ENCODE peak calls at places on chromosomes 1 and 21, in eight cellular contexts. W is CD4-positive, CD25-positive, alpha-beta regulatory T cell; B is K562; A is naive thymus-derived CD4-positive, alpha-beta T cell; L is CD8-positive, alpha-beta T cell; Q is hepatocyte; C is cardiac muscle cell; G is A673. X is an unnamed sample. For H3K4me1, the result is how much of the 10 kb centered on the place peaks cover.

GRCh38 chr1:61450454-61451213 is 274.3 kb downstream of the TM2D1 start:
- DNase-seq in W (no peak), B (no peak), A (no peak), L (no peak), Q (peak), C (peak), G (no peak), X (no peak)

GRCh38 chr1:229803601-229804217 is 177.7 kb downstream of the URB2 start:
- DNase-seq in W (no peak), B (no peak), A (no peak), L (no peak), Q (peak), C (no peak), G (no peak), X (no peak)

GRCh38 chr21:38839683-38840286 is 34.1 kb downstream of the ETS2 start:
- DNase-seq in W (no peak), B (no peak), A (no peak), L (no peak), Q (no peak), C (peak), G (no peak), X (no peak)

GRCh38 chr1:165369255-165369848 is 12.8 kb upstream of the LMX1A start:
- DNase-seq in W (peak), B (peak), A (no peak), L (no peak), Q (peak), C (peak), G (peak), X (peak)

GRCh38 chr1:63663301-63663700 is 70.1 kb downstream of the PGM1 start:
- DNase-seq in W (no peak), B (no peak), A (no peak), L (no peak), Q (no peak), C (no peak), G (no peak), X (no peak)

GRCh38 chr1:166588741-166589140 is 250.5 kb upstream of the POGK start:
- DNase-seq in W (no peak), B (no peak), A (no peak), L (no peak), Q (no peak), C (no peak), G (no peak), X (no peak)

GRCh38 chr21:45167796-45168222 is 93.4 kb downstream of the ADARB1 start:
- DNase-seq in W (no peak), B (no peak), A (no peak), L (no peak), Q (no peak), C (peak), G (peak), X (no peak)

GRCh38 chr1:236044346-236044745 is 20.5 kb downstream of the NID1 start:
- DNase-seq in W (no peak), B (no peak), A (no peak), L (no peak), Q (no peak), C (no peak), G (no peak), X (no peak)

GRCh38 chr1:15836772-15837669 is 10.5 kb upstream of the SPEN start:
- DNase-seq in W (peak), B (no peak), A (peak), L (peak), Q (peak), C (no peak), G (no peak), X (no peak)

GRCh38 chr1:24972257-24973242 is 42.5 kb upstream of the RUNX3 start:
- DNase-seq in W (no peak), B (no peak), A (no peak), L (no peak), Q (no peak), C (no peak), G (no peak), X (no peak)

GRCh38 chr1:155981266-155982088 is 3.1 kb upstream of the ARHGEF2 start:
- DNase-seq in W (peak), B (no peak), A (peak), L (peak), Q (peak), C (peak), G (peak), X (peak)
- H3K4me1 ChIP-seq in W (half or more), B (under half), A (half or more), L (half or more), Q (under half), C (under half), G (half or more), X (under half)

GRCh38 chr1:203146537-203146936 is 19.0 kb downstream of the ADORA1 start:
- DNase-seq in W (no peak), B (no peak), A (no peak), L (no peak), Q (no peak), C (no peak), G (no peak), X (no peak)

GRCh38 chr1:203148127-203148526 is 20.6 kb downstream of the ADORA1 start:
- DNase-seq in W (no peak), B (peak), A (no peak), L (no peak), Q (no peak), C (no peak), G (no peak), X (peak)

GRCh38 chr1:203148579-203148978 is 21.1 kb downstream of the ADORA1 start:
- DNase-seq in W (no peak), B (no peak), A (no peak), L (no peak), Q (no peak), C (no peak), G (no peak), X (no peak)

GRCh38 chr1:203146042-203146369 is 18.5 kb downstream of the ADORA1 start:
- DNase-seq in W (no peak), B (no peak), A (no peak), L (no peak), Q (no peak), C (no peak), G (no peak), X (no peak)

DNA sequence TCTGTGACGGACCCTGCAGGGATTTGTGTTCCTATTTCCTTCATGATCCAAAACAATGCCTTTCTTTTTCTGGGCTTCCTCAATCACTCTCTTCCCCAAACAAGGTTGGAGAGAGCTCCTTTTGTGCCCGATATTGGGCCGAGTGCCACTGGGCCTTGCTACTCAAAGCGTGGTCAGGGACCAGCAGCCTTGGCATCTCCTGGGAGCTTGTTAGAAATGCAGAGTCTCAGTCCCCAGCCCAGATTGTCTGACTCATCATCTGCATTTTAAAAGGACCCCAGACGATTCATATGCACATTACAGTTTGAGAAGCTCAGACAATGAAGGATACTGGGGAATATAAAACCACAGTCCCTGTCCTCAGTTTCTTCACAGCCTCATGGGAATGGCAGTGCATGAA is 19.9 kb downstream of the ADORA1 start:
- DNase-seq in W (no peak), B (no peak), A (no peak), L (no peak), Q (no peak), C (no peak), G (no peak), X (no peak)
- H3K27ac ChIP-seq in W (no peak), B (no peak), A (no peak), L (no peak), Q (no peak), C (no peak), G (no peak), X (no peak)

GRCh38 chr1:43536864-43537358 is 6.2 kb downstream of the PTPRF start:
- DNase-seq in W (no peak), B (no peak), A (no peak), L (no peak), Q (no peak), C (no peak), G (no peak), X (no peak)
- H3K4me1 ChIP-seq in W (under half), B (under half), A (under half), L (under half), Q (under half), C (under half), G (under half), X (under half)

GRCh38 chr1:10538608-10539355 is 64.0 kb downstream of the PEX14 start:
- DNase-seq in W (no peak), B (no peak), A (no peak), L (no peak), Q (no peak), C (peak), G (no peak), X (no peak)
- H3K27ac ChIP-seq in W (no peak), B (no peak), A (no peak), L (no peak), Q (no peak), C (peak), G (no peak), X (no peak)

GRCh38 chr1:21914880-21915640 is 22.1 kb downstream of the HSPG2 start:
- DNase-seq in W (no peak), B (peak), A (no peak), L (no peak), Q (no peak), C (no peak), G (no peak), X (no peak)
- H3K4me1 ChIP-seq in W (under half), B (half or more), A (under half), L (under half), Q (under half), C (half or more), G (under half), X (under half)

X was measured in MM.1S.